ENCODE peak calls at places on chromosome 18, in eight cellular contexts. M is PC-9, E is HFF-Myc, Y is AG04450, X is bronchial epithelial cell, R is uterus, D is MM.1S, T is lung. F is an unnamed sample.

GRCh38 chr18:62258606-62259005 is 66.5 kb upstream of the TNFRSF11A start:
- DNase-seq in M (no peak), R (no peak), Y (no peak), T (no peak), D (no peak), X (no peak), E (no peak), F (no peak)

GRCh38 chr18:31667185-31667584 is 17.2 kb downstream of the B4GALT6 start:
- DNase-seq in Y (no peak), E (no peak), X (peak), D (no peak), R (no peak), M (no peak), T (no peak), F (no peak)

GRCh38 chr18:49094979-49095632 is 144.3 kb upstream of the SMAD7 start:
- DNase-seq in D (no peak), R (no peak), M (no peak), Y (peak), E (peak), X (peak), T (no peak), F (no peak)

GRCh38 chr18:67589325-67589724 is 72.8 kb upstream of the DSEL start:
- DNase-seq in D (no peak), T (no peak), R (no peak), Y (no peak), X (peak), M (no peak), E (no peak), F (no peak)

GRCh38 chr18:77146249-77147080 is 13.9 kb upstream of the MBP start:
- DNase-seq in Y (no peak), E (no peak), R (no peak), D (no peak), T (no peak), X (peak), M (no peak), F (no peak)

GRCh38 chr18:31679133-31679731 is 5.1 kb downstream of the B4GALT6 start:
- DNase-seq in T (no peak), R (no peak), E (no peak), D (no peak), M (no peak), X (peak), Y (no peak), F (no peak)

GRCh38 chr18:13443546-13443945 is 225.0 kb downstream of the LDLRAD4 start:
- DNase-seq in X (no peak), D (no peak), R (no peak), Y (no peak), T (no peak), M (no peak), E (no peak), F (no peak)

GRCh38 chr18:5430131-5430530 is 113.7 kb downstream of the EPB41L3 start:
- DNase-seq in R (no peak), D (no peak), T (no peak), Y (no peak), M (no peak), X (no peak), E (no peak), F (no peak)

GRCh38 chr18:75293591-75293990 is 83.0 kb downstream of the TSHZ1 start:
- DNase-seq in D (no peak), T (no peak), M (no peak), R (no peak), E (no peak), X (peak), Y (no peak), F (no peak)

GRCh38 chr18:49652841-49653240 is 91.0 kb downstream of the LIPG start:
- DNase-seq in M (no peak), R (no peak), Y (no peak), T (no peak), X (no peak), D (no peak), E (no peak), F (no peak)

DNA sequence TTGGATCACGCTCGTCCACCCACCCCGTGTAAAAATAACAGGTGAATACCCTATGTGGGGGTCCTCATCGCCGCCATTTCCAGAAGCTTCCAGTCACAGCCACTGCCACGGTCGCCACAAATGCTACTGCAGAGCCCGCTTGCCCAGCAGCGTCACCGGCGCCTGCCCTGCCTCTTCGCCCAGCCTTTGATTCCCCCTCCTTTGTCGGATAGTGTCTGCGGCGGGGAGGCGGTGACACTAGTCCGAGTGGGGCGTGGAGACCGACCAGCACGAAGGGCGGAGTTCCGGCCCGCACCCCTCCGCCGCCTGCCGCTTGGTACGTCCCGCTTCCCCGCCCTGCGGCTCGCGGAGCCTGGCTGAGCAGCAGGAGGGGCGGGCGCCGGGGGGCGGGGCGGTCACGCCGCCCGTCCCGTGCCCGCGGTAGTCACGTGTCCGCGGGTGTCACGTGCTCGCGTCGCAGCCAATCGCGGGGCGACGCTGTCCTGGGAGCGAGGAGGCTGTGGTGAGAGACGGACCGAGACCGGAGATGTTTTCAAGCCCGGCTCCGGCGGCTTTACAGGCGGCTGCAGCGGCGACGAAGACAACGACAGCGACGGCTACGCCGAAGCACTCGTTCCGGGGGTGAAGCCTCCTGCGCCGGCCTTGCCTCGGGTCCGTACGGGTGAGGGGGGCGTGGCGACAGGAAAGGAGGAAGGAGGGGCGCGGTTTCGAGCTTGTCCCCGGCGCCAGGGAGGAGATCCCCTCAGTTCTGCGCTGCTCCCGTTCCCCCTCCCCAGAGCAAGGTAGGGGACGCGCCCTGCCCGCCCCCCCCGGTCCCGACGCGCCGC is at the start of gene ANKRD12:
- DNase-seq in R (peak), X (peak), Y (peak), D (peak), T (peak), M (peak), E (peak), F (peak)
- TF ChIP-seq CTCF in R (no peak), X (no peak), Y (no peak), D (no peak), T (no peak), M (no peak), E (no peak), F (no peak)

GRCh38 chr18:60069145-60069544 is 169.3 kb downstream of the PMAIP1 start:
- DNase-seq in E (no peak), M (no peak), T (no peak), Y (no peak), X (no peak), D (no peak), R (no peak), F (no peak)
- TF ChIP-seq CTCF in E (no peak), M (peak), T (no peak), Y (peak), X (no peak), D (no peak), R (no peak), F (no peak)

GRCh38 chr18:63523660-63524059 is 18.5 kb upstream of the SERPINB12 start:
- DNase-seq in M (no peak), Y (no peak), E (no peak), D (no peak), T (no peak), R (no peak), X (no peak), F (no peak)
- TF ChIP-seq CTCF in M (no peak), Y (no peak), E (peak), D (no peak), T (no peak), R (no peak), X (no peak), F (no peak)

GRCh38 chr18:23779696-23780303 is 90.5 kb downstream of the LAMA3 start:
- DNase-seq in D (no peak), Y (no peak), R (no peak), E (no peak), T (no peak), M (no peak), X (peak), F (peak)
- TF ChIP-seq CTCF in D (no peak), Y (no peak), R (no peak), E (peak), T (no peak), M (no peak), X (no peak), F (no peak)

DNA sequence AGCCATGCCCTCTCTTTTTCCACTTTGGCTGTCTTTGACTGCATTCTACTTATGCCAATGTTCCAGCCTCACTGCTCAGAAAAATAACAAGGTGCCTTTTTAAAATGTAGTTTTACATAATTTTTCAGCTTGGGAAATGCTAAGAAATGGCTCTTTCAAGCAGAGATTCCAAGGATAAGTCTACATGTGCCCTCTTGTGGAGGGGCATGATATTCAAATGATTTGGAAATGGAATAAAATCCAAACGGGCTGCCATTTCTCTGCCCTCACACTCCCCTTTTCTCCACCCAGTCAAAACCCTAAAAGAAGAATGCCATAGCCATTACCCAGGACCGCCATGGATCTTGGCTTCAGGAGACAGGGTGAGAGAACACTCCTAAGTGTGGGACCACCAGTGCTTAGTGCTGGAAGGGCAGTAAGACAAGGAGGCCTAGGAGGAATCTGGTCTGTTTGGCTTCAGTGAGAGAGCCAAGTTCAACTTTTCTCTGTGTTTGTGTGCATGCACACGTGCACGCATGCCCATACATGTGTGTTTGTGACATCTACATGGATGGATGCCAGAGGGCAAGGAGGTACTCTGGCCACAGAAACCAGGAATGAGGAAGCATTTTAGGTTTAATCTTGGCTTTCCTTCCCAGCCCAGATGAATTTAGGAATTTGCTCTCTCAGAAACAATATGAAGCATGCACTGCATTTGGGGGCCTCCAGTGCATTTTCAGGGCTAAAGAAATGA is 174.0 kb upstream of the SLC14A2 start:
- DNase-seq in Y (no peak), D (no peak), X (peak), E (no peak), T (no peak), M (no peak), R (no peak), F (no peak)
- TF ChIP-seq CTCF in Y (peak), D (peak), X (no peak), E (peak), T (no peak), M (peak), R (no peak), F (peak)

GRCh38 chr18:47480166-47480565 is 228.7 kb upstream of the SKOR2 start:
- DNase-seq in T (no peak), M (no peak), Y (no peak), R (no peak), E (no peak), D (no peak), X (no peak), F (no peak)

GRCh38 chr18:47485221-47485797 is 233.8 kb upstream of the SKOR2 start:
- DNase-seq in X (no peak), M (no peak), E (no peak), T (no peak), R (no peak), D (no peak), Y (no peak), F (no peak)

DNA sequence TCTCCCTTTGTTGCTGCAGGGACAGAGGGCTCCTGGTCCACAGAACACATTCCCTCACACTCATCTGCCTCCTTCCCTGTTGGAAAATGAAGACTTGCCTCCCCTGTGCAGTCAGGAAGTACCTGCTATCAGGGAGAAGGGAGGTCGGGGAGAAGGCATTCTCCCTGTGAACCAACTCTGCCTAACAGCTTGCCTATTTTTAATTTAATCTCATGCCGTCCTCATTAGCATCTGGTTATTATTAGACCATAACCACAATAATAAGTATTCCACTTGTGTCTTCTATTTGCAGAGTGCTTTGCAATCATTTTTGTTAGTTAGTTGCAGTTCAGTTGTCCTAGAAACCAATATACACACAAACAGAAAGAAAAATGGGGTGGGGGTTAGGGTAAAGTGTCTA is 232.6 kb upstream of the SKOR2 start:
- DNase-seq in T (no peak), M (no peak), Y (no peak), R (no peak), E (no peak), D (no peak), X (no peak), F (no peak)
- TF ChIP-seq CTCF in T (no peak), M (no peak), Y (no peak), R (no peak), E (no peak), D (no peak), X (no peak), F (no peak)

GRCh38 chr18:37207343-37207742 is 358.3 kb downstream of the CELF4 start:
- DNase-seq in M (no peak), E (no peak), T (no peak), Y (no peak), D (no peak), R (no peak), X (no peak), F (no peak)
- TF ChIP-seq CTCF in M (no peak), E (no peak), T (no peak), Y (no peak), D (no peak), R (no peak), X (no peak), F (no peak)